ENCODE peak calls at places on chromosomes 13 and 19, in five cellular contexts. D, N, U, I and M are unnamed samples. For H3K27me3, the result is how much of the 10 kb centered on the place peaks cover.

GRCh38 chr19:18898081-18898532 is 2.1 kb upstream of the CERS1 start:
- DNase-seq in U (no peak), N (no peak), D (no peak), I (no peak), M (no peak)

GRCh38 chr13:33367931-33368330 is 82.4 kb upstream of the STARD13 start:
- DNase-seq in U (no peak), I (no peak), N (no peak), D (no peak), M (no peak)

GRCh38 chr13:20566424-20566916 is 487 bp upstream of the IFT88 start:
- DNase-seq in U (no peak), N (no peak), I (peak), D (peak), M (peak)

GRCh38 chr19:29380581-29380980 is 145.2 kb upstream of the VSTM2B start:
- DNase-seq in U (no peak), N (no peak), I (no peak), D (peak), M (no peak)

GRCh38 chr13:21413013-21413412 is 46.1 kb downstream of the ZDHHC20 start:
- DNase-seq in I (no peak), D (no peak), U (no peak), N (no peak), M (no peak)

GRCh38 chr19:51274037-51274370 is 23.1 kb downstream of the SIGLECL1 start:
- DNase-seq in I (no peak), N (no peak), D (no peak), U (no peak), M (no peak)

GRCh38 chr13:30256713-30257432 is 50.5 kb downstream of the KATNAL1 start:
- DNase-seq in N (no peak), D (no peak), I (no peak), U (no peak), M (no peak)

GRCh38 chr13:40508112-40508511 is 158.3 kb downstream of the FOXO1 start:
- DNase-seq in U (no peak), D (no peak), N (no peak), I (no peak), M (no peak)

GRCh38 chr13:27339299-27339698 is 68.7 kb downstream of the RASL11A start:
- DNase-seq in N (no peak), U (no peak), D (no peak), I (peak), M (peak)

GRCh38 chr19:10291554-10292205 is 1.9 kb downstream of the ICAM5 start:
- DNase-seq in D (no peak), N (no peak), I (no peak), U (no peak), M (no peak)

GRCh38 chr19:18373892-18374629 is 11.9 kb upstream of the GDF15 start:
- DNase-seq in N (peak), D (peak), U (peak), I (peak), M (peak)

GRCh38 chr19:46859637-46860124 is 1.1 kb upstream of the ARHGAP35 start:
- DNase-seq in U (peak), D (no peak), I (peak), N (peak), M (peak)

GRCh38 chr19:1469936-1470863 is 8.8 kb downstream of the C19orf25 start:
- DNase-seq in U (peak), I (peak), N (peak), D (no peak), M (no peak)

GRCh38 chr13:29816715-29817114 is 33.7 kb downstream of the UBL3 start:
- DNase-seq in D (no peak), U (no peak), N (no peak), I (no peak), M (no peak)

GRCh38 chr19:1312732-1313694 is 27.3 kb downstream of the EFNA2 start:
- DNase-seq in U (no peak), N (peak), I (peak), D (no peak), M (no peak)

GRCh38 chr19:13096968-13097330 is 5.7 kb downstream of the LYL1 start:
- DNase-seq in D (no peak), U (peak), I (no peak), N (no peak), M (no peak)

GRCh38 chr13:50460366-50460765 is 383.1 kb downstream of the DLEU7 start:
- DNase-seq in I (no peak), D (no peak), N (no peak), U (no peak), M (no peak)

GRCh38 chr19:34837262-34837661 is 64.2 kb upstream of the ZNF599 start:
- DNase-seq in U (peak), D (peak), N (peak), I (no peak), M (peak)

GRCh38 chr19:34835952-34836351 is 62.9 kb upstream of the ZNF599 start:
- DNase-seq in D (no peak), U (no peak), I (no peak), N (no peak), M (no peak)

GRCh38 chr19:34841780-34842179 is 68.8 kb upstream of the ZNF599 start:
- DNase-seq in D (no peak), N (no peak), U (no peak), I (no peak), M (no peak)

GRCh38 chr19:34838248-34838647 is 65.2 kb upstream of the ZNF599 start:
- DNase-seq in I (peak), N (no peak), D (no peak), U (no peak), M (no peak)

GRCh38 chr19:34838753-34839431 is 65.9 kb upstream of the ZNF599 start:
- DNase-seq in N (no peak), U (peak), D (no peak), I (no peak), M (peak)
- TF ChIP-seq CTCF in N (no peak), U (peak), D (peak), I (no peak), M (no peak)

DNA sequence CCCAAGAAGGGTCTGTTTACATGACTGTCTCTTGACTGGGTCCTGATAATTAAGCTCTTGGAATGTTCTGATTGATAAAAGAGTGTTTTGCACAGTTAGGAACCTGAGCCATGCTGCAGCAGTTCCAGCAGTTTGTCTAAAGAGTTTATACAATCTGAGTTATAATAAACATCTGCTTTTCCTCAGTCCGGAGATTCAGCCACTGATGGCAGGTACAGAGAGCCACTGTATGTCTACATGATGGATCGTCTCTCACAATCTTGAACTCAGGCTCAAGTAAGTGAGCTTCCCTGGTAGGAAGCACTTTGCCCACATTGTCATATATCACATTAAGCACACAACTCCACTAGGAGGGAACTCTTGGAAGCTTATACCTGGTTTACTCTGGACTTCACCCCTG is 84.3 kb downstream of the UGGT2 start:
- DNase-seq in N (no peak), U (no peak), I (no peak), D (no peak), M (no peak)
- H3K27me3 ChIP-seq in N (under half), U (under half), I (under half), D (under half), M (under half)

GRCh38 chr19:4606921-4607678 is 32.2 kb upstream of the TNFAIP8L1 start:
- DNase-seq in N (peak), U (peak), I (no peak), D (no peak), M (peak)
- TF ChIP-seq CTCF in N (no peak), U (no peak), I (no peak), D (no peak), M (no peak)

GRCh38 chr13:42626461-42626860 is 52.5 kb downstream of the TNFSF11 start:
- DNase-seq in D (no peak), I (no peak), U (no peak), N (no peak), M (no peak)
- H3K27me3 ChIP-seq in D (under half), I (under half), U (under half), N (under half), M (under half)

GRCh38 chr13:77026255-77026782 is 640 bp downstream of the FBXL3 start:
- DNase-seq in N (peak), U (peak), I (peak), D (peak), M (peak)
- TF ChIP-seq CTCF in N (no peak), U (no peak), I (no peak), D (no peak), M (no peak)

GRCh38 chr19:7865262-7865911 is 8.8 kb downstream of the PRR36 start:
- DNase-seq in U (no peak), N (no peak), I (no peak), D (no peak), M (no peak)
- H3K27me3 ChIP-seq in U (under half), N (under half), I (under half), D (under half), M (under half)

DNA sequence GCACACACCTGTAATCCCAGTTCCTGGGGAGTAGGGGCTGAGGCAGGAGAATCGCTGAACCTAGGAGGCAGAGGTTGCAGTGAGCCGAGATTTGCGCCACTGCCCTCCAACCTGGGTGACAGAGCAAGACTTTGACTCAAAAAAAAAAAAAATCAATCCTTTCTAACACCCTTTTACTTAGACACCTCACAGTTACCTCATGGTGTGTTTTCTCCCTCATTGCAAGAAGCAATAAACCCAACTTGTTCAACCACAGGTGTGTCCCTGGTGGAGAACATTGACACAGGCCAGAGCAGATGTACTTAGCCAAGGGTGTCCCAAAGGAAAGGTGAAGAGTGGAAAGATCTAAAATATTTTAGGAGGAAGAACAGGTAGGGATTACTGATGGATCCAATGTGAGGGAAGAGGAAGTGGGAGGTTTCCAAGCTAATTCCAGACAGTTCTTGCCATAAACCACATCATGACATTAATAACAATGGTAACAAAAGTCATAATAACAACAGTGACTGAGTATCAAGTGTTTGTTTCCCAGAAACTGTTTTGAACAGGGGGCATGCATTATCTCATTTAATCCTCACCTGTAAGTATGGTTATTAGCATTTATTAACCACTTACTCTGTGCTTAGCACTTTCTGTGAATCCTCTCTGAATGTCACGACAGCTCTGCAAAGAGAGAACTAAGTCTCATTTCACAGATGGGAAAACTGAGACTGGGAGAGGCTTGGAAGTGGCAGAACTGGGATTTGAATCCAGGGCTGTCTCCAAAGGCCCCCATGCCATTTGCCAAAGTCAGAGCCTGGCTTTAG is 3.1 kb upstream of the LYPD3 start:
- DNase-seq in D (no peak), N (no peak), I (no peak), U (no peak), M (no peak)
- TF ChIP-seq CTCF in D (no peak), N (no peak), I (no peak), U (no peak), M (no peak)

GRCh38 chr19:34828156-34828555 is 55.1 kb upstream of the ZNF599 start:
- DNase-seq in U (no peak), I (no peak), D (no peak), N (no peak), M (no peak)
- H3K27me3 ChIP-seq in U (under half), I (under half), D (under half), N (under half), M (under half)

DNA sequence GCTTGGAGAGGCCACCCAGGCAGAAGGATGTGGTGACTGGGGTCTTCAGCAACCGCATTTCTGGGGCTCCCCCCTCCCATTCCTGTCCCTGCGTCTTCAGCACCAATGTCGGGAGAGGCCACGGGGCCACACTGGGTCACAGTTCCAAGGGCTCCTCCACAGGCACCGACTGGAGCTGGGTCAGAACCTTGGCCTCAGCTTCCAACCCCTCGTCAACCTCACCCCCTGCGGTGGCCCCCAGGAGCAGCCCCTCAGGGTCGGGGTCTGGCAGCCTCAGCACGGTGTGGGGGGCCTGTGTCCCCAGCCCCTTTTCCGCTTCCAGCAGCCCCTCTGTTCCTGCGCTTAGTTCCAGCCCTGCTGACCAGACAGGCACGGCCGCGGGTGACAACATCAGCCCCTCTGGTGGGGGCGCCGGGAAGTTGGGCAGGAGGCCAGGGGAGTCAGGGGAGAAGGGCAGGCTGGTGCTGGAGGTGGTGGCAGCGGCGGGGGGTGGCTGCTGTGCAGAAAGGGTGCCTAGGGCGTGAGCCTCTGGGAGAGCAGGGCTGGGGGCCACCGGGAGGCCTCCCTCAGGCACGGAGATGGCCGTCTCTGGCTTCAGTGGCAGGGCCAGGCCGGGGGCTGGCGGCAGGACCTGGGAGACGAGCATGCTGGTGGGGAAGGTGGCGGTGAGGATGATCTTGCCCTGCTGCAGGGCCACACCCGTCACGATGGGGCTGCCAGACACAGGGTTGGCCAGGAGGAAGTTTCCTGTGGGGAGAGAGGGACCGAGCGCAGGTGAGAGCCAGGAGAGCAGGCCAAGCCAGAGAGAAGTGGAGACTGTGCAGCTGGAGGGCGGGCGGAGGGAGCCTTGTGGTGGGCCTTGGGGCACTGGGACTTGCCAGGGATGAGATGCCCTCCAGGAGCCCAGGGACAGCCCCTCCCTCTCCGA is 3.4 kb downstream of the SIX5 start:
- DNase-seq in I (no peak), D (no peak), N (no peak), U (peak), M (no peak)
- TF ChIP-seq CTCF in I (no peak), D (no peak), N (no peak), U (no peak), M (no peak)